ENCODE peak calls at places on chromosomes 6 and 20, in six cellular contexts. T is HCT116, S is H1, U is GM12878, Z is HepG2, A is K562. L is an unnamed sample.

GRCh38 chr20:21609221-21609620 is 95.4 kb upstream of the NKX2-2 start:
- DNase-seq in U (no peak), Z (peak; percentile 10), A (no peak), S (no peak), T (no peak), L (no peak)

GRCh38 chr6:47922391-47922790 is 140.6 kb downstream of the OPN5 start:
- DNase-seq in Z (no peak), A (no peak), U (no peak), S (peak; percentile 49), T (no peak), L (no peak)

GRCh38 chr20:13260620-13261279 is 39.7 kb downstream of the ISM1 start:
- DNase-seq in T (no peak), S (no peak), Z (peak; percentile 52), A (no peak), U (no peak), L (no peak)

GRCh38 chr20:48721324-48722001 is 106.3 kb downstream of the PREX1 start:
- DNase-seq in T (no peak), A (no peak), U (no peak), S (no peak), Z (no peak), L (no peak)

GRCh38 chr6:86010915-86011786 is 368.5 kb upstream of the SYNCRIP start:
- DNase-seq in S (no peak), Z (no peak), U (no peak), A (no peak), T (no peak), L (no peak)

GRCh38 chr20:25356294-25356933 is 34.2 kb downstream of the ABHD12 start:
- DNase-seq in A (no peak), Z (no peak), S (peak; percentile 65), U (no peak), T (no peak), L (peak; percentile 23)

GRCh38 chr20:39800548-39800947 is 838.4 kb downstream of the DHX35 start:
- DNase-seq in U (peak; percentile 26), Z (no peak), A (no peak), S (no peak), T (no peak), L (no peak)

GRCh38 chr6:33000053-33000452 is 9.3 kb downstream of the HLA-DOA start:
- DNase-seq in Z (peak; percentile 33), U (no peak), A (no peak), S (no peak), T (peak; percentile 66), L (peak; percentile 54)

GRCh38 chr6:43188426-43188825 is 6.4 kb downstream of the CUL9 start:
- DNase-seq in T (no peak), A (no peak), Z (no peak), U (no peak), S (no peak), L (no peak)

GRCh38 chr20:9072741-9073310 is 3.9 kb downstream of the PLCB4 start:
- DNase-seq in U (no peak), S (no peak), A (no peak), T (no peak), Z (no peak), L (peak; percentile 13)

GRCh38 chr6:120108061-120108795 is 758.7 kb upstream of the MAN1A1 start:
- DNase-seq in T (no peak), U (no peak), A (no peak), S (no peak), Z (no peak), L (no peak)

GRCh38 chr6:168299541-168300511 is 19.8 kb downstream of the DACT2 start:
- DNase-seq in U (no peak), Z (no peak), S (no peak), T (no peak), A (no peak), L (no peak)

GRCh38 chr6:68637782-68638181 is 2.7 kb downstream of the ADGRB3 start:
- DNase-seq in T (no peak), S (no peak), U (no peak), A (no peak), Z (no peak), L (no peak)

GRCh38 chr6:68635412-68635705 is 277 bp downstream of the ADGRB3 start:
- DNase-seq in Z (no peak), S (no peak), A (no peak), T (no peak), U (no peak), L (peak; percentile 38)

GRCh38 chr6:68636710-68637470 is 1.8 kb downstream of the ADGRB3 start:
- DNase-seq in A (no peak), U (no peak), S (no peak), Z (no peak), T (no peak), L (no peak)

GRCh38 chr6:68634503-68635411 is at the start of gene ADGRB3:
- DNase-seq in Z (peak; percentile 28), A (peak; percentile 88), U (no peak), T (no peak), S (peak; percentile 74), L (peak; percentile 27)

DNA sequence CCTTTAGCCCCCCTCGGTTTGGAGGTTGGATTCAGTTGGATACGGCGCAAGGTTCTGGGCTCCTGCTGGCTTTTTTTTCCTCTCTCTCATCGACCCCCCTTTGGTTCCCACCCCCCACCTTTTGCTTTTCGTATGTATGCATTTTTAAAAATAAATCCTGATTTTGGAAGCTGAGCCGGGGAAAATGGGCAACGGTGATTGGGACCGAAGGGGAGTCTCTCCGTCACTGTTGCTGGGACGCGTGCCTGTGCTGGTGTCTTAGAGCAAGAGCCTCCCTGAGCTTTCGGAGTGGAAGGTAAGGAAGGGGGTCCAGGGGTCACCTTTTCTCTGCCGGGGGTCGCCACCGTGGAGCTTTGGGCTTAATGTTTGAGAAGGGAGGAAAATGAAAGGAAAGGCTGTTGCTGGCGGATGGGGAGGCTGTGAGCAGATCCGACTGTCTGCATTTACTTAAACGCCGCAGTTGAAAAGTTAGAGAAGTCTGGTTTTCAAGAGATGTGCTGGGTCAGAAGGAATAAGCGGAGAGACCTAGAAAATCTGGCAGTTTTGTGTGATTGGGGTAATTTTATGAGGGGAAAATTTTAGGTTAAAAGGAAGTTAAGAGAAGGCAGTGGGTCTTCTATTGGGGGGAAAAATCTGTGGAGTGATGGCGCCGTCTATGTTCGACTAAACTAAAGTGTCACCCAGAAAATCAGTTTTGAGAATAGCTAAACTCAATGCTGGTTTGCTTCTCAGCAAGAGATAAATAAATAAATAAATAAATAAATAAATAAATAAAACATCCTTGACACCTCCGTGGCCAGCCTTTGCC is 828 bp downstream of the ADGRB3 start:
- DNase-seq in U (no peak), T (no peak), A (peak; percentile 25), Z (no peak), S (peak; percentile 53), L (no peak)
- TF ChIP-seq ZNF274 in U (no peak), T (no peak), A (no peak), Z (no peak), S (no peak), L (no peak)

GRCh38 chr6:124982669-124983068 is 20.4 kb downstream of the RNF217 start:
- DNase-seq in T (no peak), Z (no peak), A (no peak), S (no peak), U (no peak), L (no peak)

GRCh38 chr6:124983383-124983782 is 21.1 kb downstream of the RNF217 start:
- DNase-seq in Z (no peak), A (no peak), U (no peak), T (no peak), S (no peak), L (no peak)

GRCh38 chr6:124986146-124986545 is 23.9 kb downstream of the RNF217 start:
- DNase-seq in A (no peak), T (no peak), Z (no peak), S (no peak), U (no peak), L (no peak)

GRCh38 chr6:124987291-124987690 is 25.1 kb downstream of the RNF217 start:
- DNase-seq in T (no peak), Z (no peak), A (no peak), U (no peak), S (no peak), L (no peak)

DNA sequence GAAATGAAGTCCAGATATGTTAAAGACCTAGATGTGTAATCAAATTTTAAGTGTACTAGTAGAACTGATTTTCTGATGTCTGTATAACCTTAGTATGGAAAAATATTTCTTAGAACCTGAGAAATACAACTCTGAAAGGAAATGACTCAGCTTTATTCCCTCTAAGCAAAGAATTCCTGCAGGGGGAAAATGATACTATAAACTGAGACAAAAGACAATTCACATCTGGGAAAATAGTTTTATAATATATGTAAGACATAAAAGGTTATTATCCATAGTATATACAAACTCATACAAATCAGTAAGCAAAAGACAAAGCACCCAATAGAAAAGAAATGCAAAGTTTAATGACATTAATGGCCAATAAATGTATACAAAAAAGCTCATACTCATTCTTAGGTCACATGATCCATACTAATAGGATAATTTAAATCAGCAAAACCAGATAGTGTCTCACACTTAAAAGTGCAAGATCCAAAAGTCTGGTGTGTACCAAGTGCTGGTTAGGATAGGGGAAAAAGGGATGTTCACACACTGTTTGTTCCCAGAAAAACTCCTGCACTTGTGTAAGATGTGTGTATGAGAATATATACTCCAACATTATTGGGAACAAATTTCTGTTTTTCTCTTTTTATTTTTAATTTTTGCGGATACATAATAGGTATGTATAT is 22.6 kb downstream of the RNF217 start:
- DNase-seq in Z (no peak), T (no peak), U (no peak), S (no peak), A (no peak), L (no peak)
- H3K4me1 ChIP-seq in Z (no peaks in the 10 kb centered on the region), T (peaks cover 20% of the 10 kb centered on the region), U (no peaks in the 10 kb centered on the region), S (no peaks in the 10 kb centered on the region), A (peaks cover 21% of the 10 kb centered on the region), L (no peaks in the 10 kb centered on the region)

GRCh38 chr6:156747715-156748114 is 29.5 kb upstream of the ARID1B start:
- DNase-seq in A (no peak), T (no peak), U (no peak), Z (no peak), S (no peak), L (no peak)

GRCh38 chr6:156748504-156748903 is 28.7 kb upstream of the ARID1B start:
- DNase-seq in Z (no peak), U (no peak), A (no peak), S (no peak), T (no peak), L (no peak)

GRCh38 chr6:156756630-156757610 is 20.3 kb upstream of the ARID1B start:
- DNase-seq in S (no peak), Z (no peak), U (no peak), T (no peak), A (no peak), L (no peak)

GRCh38 chr6:156757849-156758248 is 19.3 kb upstream of the ARID1B start:
- DNase-seq in T (no peak), Z (no peak), S (no peak), A (no peak), U (no peak), L (no peak)

GRCh38 chr6:156752666-156753301 is 24.4 kb upstream of the ARID1B start:
- DNase-seq in T (no peak), A (no peak), U (peak; percentile 63), S (peak; percentile 57), Z (peak; percentile 24), L (no peak)
- TF ChIP-seq ZNF274 in T (no peak), A (no peak), U (no peak), S (no peak), Z (peak; percentile 37), L (no peak)

DNA sequence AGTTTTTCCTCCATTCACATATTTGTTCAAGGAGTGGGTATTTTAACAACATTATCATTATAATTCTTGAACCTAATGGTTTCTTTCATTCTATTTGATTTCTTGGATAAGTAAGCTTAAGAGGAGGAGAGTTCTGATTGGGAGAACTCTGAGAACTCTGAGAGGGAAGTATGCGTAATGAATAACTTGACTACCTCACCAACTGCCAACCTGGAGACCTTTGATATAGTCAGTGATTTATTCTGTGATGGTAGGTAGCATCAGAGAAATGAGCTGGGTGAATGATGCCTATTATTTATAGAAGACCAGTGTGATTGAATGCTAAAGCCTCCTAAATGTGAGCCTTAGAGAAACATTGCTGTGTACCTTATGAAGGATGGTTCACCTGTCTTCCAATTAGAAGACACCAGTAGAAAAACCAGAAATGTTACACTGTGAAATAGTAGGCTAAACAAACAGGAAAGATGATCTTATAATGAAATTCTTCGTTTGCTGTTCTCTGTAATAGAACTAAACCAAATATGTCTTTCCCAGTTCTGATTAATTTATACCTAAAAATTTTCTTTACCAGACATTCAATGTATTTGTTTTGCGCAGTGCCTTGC is 114.9 kb downstream of the RTN4IP1 start:
- DNase-seq in A (no peak), S (no peak), U (no peak), T (no peak), Z (no peak), L (no peak)
- H3K4me1 ChIP-seq in A (peaks cover 7% of the 10 kb centered on the region), S (peaks cover 6% of the 10 kb centered on the region), U (peaks cover 5% of the 10 kb centered on the region), T (peaks cover 13% of the 10 kb centered on the region), Z (peaks cover 55% of the 10 kb centered on the region), L (peaks cover 2% of the 10 kb centered on the region)